ENCODE peak calls at places on chromosomes 6 and 20, in five cellular contexts. R is stimulated activated CD4-positive, alpha-beta T cell treated with anti-CD3 and anti-CD28 coated beads, Interleukin-4, amount 100 ng/mL, for 1 hour; Y is HFFc6; M is vagina; J is M059J. S is an unnamed sample.

GRCh38 chr6:90790058-90790457 is 203.2 kb upstream of the MAP3K7 start:
- DNase-seq in R (no peak), Y (peak), M (no peak), J (no peak), S (no peak)

GRCh38 chr6:130140084-130140483 is 82.7 kb downstream of the SAMD3 start:
- DNase-seq in R (no peak), Y (no peak), M (no peak), J (no peak), S (no peak)

GRCh38 chr6:6661684-6662083 is 73.2 kb downstream of the LY86 start:
- DNase-seq in R (no peak), Y (no peak), M (no peak), J (no peak), S (peak)

GRCh38 chr6:157134402-157135074 is 188.8 kb downstream of the TMEM242 start:
- DNase-seq in R (no peak), Y (no peak), M (peak), J (no peak), S (no peak)

GRCh38 chr6:90406957-90407356 is 110.3 kb upstream of the BACH2 start:
- DNase-seq in R (no peak), Y (no peak), M (no peak), J (peak), S (no peak)

GRCh38 chr6:136036071-136036380 is 184.5 kb downstream of the PDE7B start:
- DNase-seq in R (no peak), Y (no peak), M (no peak), J (no peak), S (no peak)

GRCh38 chr20:34112600-34113061 is 588 bp upstream of the EIF2S2 start:
- DNase-seq in R (peak), Y (no peak), M (peak), J (peak), S (no peak)

GRCh38 chr6:20932284-20932683 is 398.0 kb downstream of the CDKAL1 start:
- DNase-seq in R (no peak), Y (no peak), M (no peak), J (peak), S (no peak)

GRCh38 chr6:142820336-142821016 is 124.5 kb downstream of the HIVEP2 start:
- DNase-seq in R (no peak), Y (no peak), M (no peak), J (no peak), S (no peak)

GRCh38 chr6:45704056-45704790 is 311.4 kb downstream of the CLIC5 start:
- DNase-seq in R (no peak), Y (no peak), M (no peak), J (peak), S (no peak)

GRCh38 chr6:76435174-76435573 is 362.7 kb upstream of the IMPG1 start:
- DNase-seq in R (no peak), Y (no peak), M (no peak), J (peak), S (no peak)

GRCh38 chr6:170441316-170441715 is 111.8 kb downstream of the PSMB1 start:
- DNase-seq in R (no peak), Y (peak), M (no peak), J (no peak), S (no peak)

GRCh38 chr20:64112691-64113443 is 5.5 kb upstream of the NPBWR2 start:
- DNase-seq in R (no peak), Y (no peak), M (no peak), J (no peak), S (no peak)

GRCh38 chr20:48813446-48813747 is 14.4 kb downstream of the PREX1 start:
- DNase-seq in R (no peak), Y (no peak), M (no peak), J (no peak), S (no peak)

GRCh38 chr6:27452496-27452897 is 20.4 kb downstream of the ZNF184 start:
- DNase-seq in R (no peak), Y (no peak), M (no peak), J (peak), S (no peak)

GRCh38 chr6:163745566-163746400 is 331.3 kb downstream of the QKI start:
- DNase-seq in R (no peak), Y (peak), M (peak), J (peak), S (no peak)

GRCh38 chr6:35401514-35401913 is 50.6 kb upstream of the FANCE start:
- DNase-seq in R (no peak), Y (no peak), M (no peak), J (no peak), S (no peak)

GRCh38 chr6:142844065-142844755 is 100.8 kb downstream of the HIVEP2 start:
- DNase-seq in R (no peak), Y (peak), M (no peak), J (no peak), S (no peak)

GRCh38 chr6:29887330-29887818 is 55.0 kb upstream of the HLA-A start:
- DNase-seq in R (peak), Y (peak), M (peak), J (peak), S (no peak)

GRCh38 chr6:13026100-13026499 is 302.2 kb downstream of the TBC1D7 start:
- DNase-seq in R (no peak), Y (no peak), M (no peak), J (no peak), S (no peak)

GRCh38 chr20:53900380-53900999 is 169.9 kb downstream of the BCAS1 start:
- DNase-seq in R (no peak), Y (peak), M (no peak), J (peak), S (no peak)

GRCh38 chr6:143689852-143690251 is 12.1 kb downstream of the PHACTR2 start:
- DNase-seq in R (no peak), Y (peak), M (no peak), J (peak), S (no peak)

GRCh38 chr20:35004749-35005462 is 49.2 kb downstream of the MYH7B start:
- DNase-seq in R (no peak), Y (no peak), M (no peak), J (no peak), S (no peak)

GRCh38 chr6:9439931-9440330 is 974.9 kb downstream of the TFAP2A start:
- DNase-seq in R (no peak), Y (no peak), M (no peak), J (no peak), S (no peak)

GRCh38 chr6:123570813-123571684 is 65.7 kb downstream of the TRDN start:
- DNase-seq in R (no peak), Y (no peak), M (no peak), J (peak), S (no peak)